ENCODE peak calls at places on chromosome X, in four cellular contexts. H, T, M and S are unnamed samples.
A peak's percentile ranks its signal among the peaks of the same experiment; 100 is the strongest.

GRCh38 chrX:143306991-143307965 is 210.0 kb downstream of the SPANXN3 start:
- DNase-seq in H (peak; percentile 93), T (no peak), M (no peak), S (no peak)

GRCh38 chrX:119482497-119483480 is 14.5 kb downstream of the SLC25A5 start:
- DNase-seq in H (peak; percentile 79), T (peak; percentile 64), M (peak; percentile 45), S (peak; percentile 31)

GRCh38 chrX:38312436-38312835 is 14.9 kb downstream of the RPGR start:
- DNase-seq in H (no peak), T (no peak), M (peak; percentile 54), S (peak; percentile 52)

GRCh38 chrX:22122510-22122909 is 90.4 kb downstream of the PHEX start:
- DNase-seq in H (peak; percentile 47), T (no peak), M (peak; percentile 38), S (peak; percentile 59)

GRCh38 chrX:27008486-27008885 is 454.7 kb downstream of the PPP4R3C start:
- DNase-seq in H (peak; percentile 49), T (no peak), M (no peak), S (no peak)

GRCh38 chrX:153769865-153770605 is 6.0 kb downstream of the PLXNB3 start:
- DNase-seq in H (no peak), T (no peak), M (no peak), S (no peak)

GRCh38 chrX:105701310-105702052 is 120.9 kb upstream of the NRK start:
- DNase-seq in H (no peak), T (no peak), M (peak; percentile 23), S (peak; percentile 36)

GRCh38 chrX:110440016-110440805 is 81.6 kb downstream of the RTL9 start:
- DNase-seq in H (no peak), T (no peak), M (no peak), S (no peak)

GRCh38 chrX:54358424-54359211 is 772 bp upstream of the WNK3 start:
- DNase-seq in H (peak; percentile 90), T (peak; percentile 65), M (peak; percentile 59), S (peak; percentile 71)

GRCh38 chrX:72159769-72160168 is 21.8 kb upstream of the PIN4 start:
- DNase-seq in H (no peak), T (no peak), M (no peak), S (no peak)

GRCh38 chrX:140091276-140091886 is 126.1 kb upstream of the CXorf66 start:
- DNase-seq in H (peak; percentile 54), T (no peak), M (no peak), S (peak; percentile 1)

GRCh38 chrX:25015486-25016360 is at the start of gene ARX:
- DNase-seq in H (peak; percentile 91), T (peak; percentile 52), M (peak; percentile 48), S (peak; percentile 50)

GRCh38 chrX:118989886-118990285 is 15.5 kb downstream of the LONRF3 start:
- DNase-seq in H (no peak), T (no peak), M (no peak), S (no peak)

GRCh38 chrX:132791725-132792124 is 166.7 kb downstream of the HS6ST2 start:
- DNase-seq in H (no peak), T (no peak), M (no peak), S (no peak)

GRCh38 chrX:34300871-34301270 is 168.8 kb upstream of the FAM47A start:
- DNase-seq in H (peak; percentile 37), T (no peak), M (peak; percentile 70), S (peak; percentile 33)

GRCh38 chrX:106875151-106875550 is 28.0 kb downstream of the RIPPLY1 start:
- DNase-seq in H (no peak), T (no peak), M (peak; percentile 71), S (peak; percentile 10)

GRCh38 chrX:12950851-12951589 is 23.9 kb upstream of the TMSB4X start:
- DNase-seq in H (peak; percentile 69), T (no peak), M (no peak), S (peak; percentile 55)

GRCh38 chrX:22950278-22951266 is 49.2 kb upstream of the DDX53 start:
- DNase-seq in H (no peak), T (no peak), M (peak; percentile 92), S (peak; percentile 90)

GRCh38 chrX:115894087-115894486 is 276.5 kb upstream of the AGTR2 start:
- DNase-seq in H (peak; percentile 37), T (no peak), M (peak; percentile 10), S (no peak)

GRCh38 chrX:124229374-124229773 is 103.1 kb upstream of the TEX13D start:
- DNase-seq in H (no peak), T (no peak), M (no peak), S (no peak)

GRCh38 chrX:131841496-131842410 is 181.3 kb upstream of the STK26 start:
- DNase-seq in H (peak; percentile 57), T (peak; percentile 30), M (peak; percentile 48), S (peak; percentile 50)

GRCh38 chrX:140817943-140818342 is 108.4 kb downstream of the LINC00632 start:
- DNase-seq in H (peak; percentile 23), T (no peak), M (peak; percentile 31), S (peak; percentile 19)

GRCh38 chrX:149570668-149571067 is 16.6 kb downstream of the MAGEA9B start:
- DNase-seq in H (no peak), T (no peak), M (peak; percentile 92), S (peak; percentile 73)